ENCODE peak calls at places on chromosomes 11 and 22, in seven cellular contexts. P is endothelial cell; O is effector memory CD8-positive, alpha-beta T cell; D is frontal cortex; B is stimulated activated CD8-positive, alpha-beta memory T cell treated with anti-CD3 and anti-CD28 coated beads, Interleukin-7, amount 100 ng/mL, for 24 hours; I is thoracic aorta; G is neuronal stem cell. Z is an unnamed sample.

GRCh38 chr11:76667856-76668255 is 2.7 kb downstream of the LRRC32 start:
- DNase-seq in P (no peak), O (no peak), D (no peak), B (no peak), I (no peak), G (no peak), Z (no peak)

GRCh38 chr11:30960387-30960992 is 374.3 kb upstream of the MPPED2 start:
- DNase-seq in P (no peak), O (no peak), D (no peak), B (no peak), I (no peak), G (peak; percentile 36), Z (no peak)

GRCh38 chr22:50192825-50193204 is 7.1 kb downstream of the TRABD start:
- DNase-seq in P (no peak), O (no peak), D (no peak), B (no peak), I (no peak), G (no peak), Z (no peak)

GRCh38 chr11:1116104-1116503 is 41.4 kb downstream of the MUC2 start:
- DNase-seq in P (no peak), O (no peak), D (no peak), B (no peak), I (no peak), G (no peak), Z (no peak)

GRCh38 chr22:38133331-38133730 is 22.8 kb upstream of the BAIAP2L2 start:
- DNase-seq in P (no peak), O (no peak), D (no peak), B (no peak), I (no peak), G (no peak), Z (no peak)

GRCh38 chr22:24106385-24107381 is 74.6 kb upstream of the SUSD2 start:
- DNase-seq in P (no peak), O (peak; percentile 29), D (no peak), B (no peak), I (no peak), G (no peak), Z (no peak)

GRCh38 chr11:6474806-6475500 is 1.2 kb upstream of the TRIM3 start:
- DNase-seq in P (no peak), O (no peak), D (no peak), B (no peak), I (no peak), G (no peak), Z (no peak)

GRCh38 chr11:128448981-128449713 is 138.2 kb downstream of the ETS1 start:
- DNase-seq in P (no peak), O (no peak), D (no peak), B (no peak), I (no peak), G (no peak), Z (no peak)

GRCh38 chr22:44363214-44363979 is 50.6 kb upstream of the SHISAL1 start:
- DNase-seq in P (no peak), O (no peak), D (no peak), B (no peak), I (peak; percentile 81), G (no peak), Z (peak; percentile 79)

GRCh38 chr11:15523576-15523975 is 408.9 kb downstream of the INSC start:
- DNase-seq in P (no peak), O (no peak), D (no peak), B (no peak), I (no peak), G (no peak), Z (no peak)

GRCh38 chr11:56911312-56911711 is 77.4 kb upstream of the OR5AK2 start:
- DNase-seq in P (no peak), O (no peak), D (no peak), B (no peak), I (no peak), G (no peak), Z (no peak)

GRCh38 chr22:17941501-17942406 is 82.6 kb downstream of the MICAL3 start:
- DNase-seq in P (no peak), O (no peak), D (no peak), B (no peak), I (no peak), G (no peak), Z (no peak)

GRCh38 chr11:67492801-67493547 is 10.1 kb downstream of the AIP start:
- DNase-seq in P (no peak), O (no peak), D (peak; percentile 30), B (no peak), I (no peak), G (no peak), Z (no peak)

GRCh38 chr11:6703247-6704063 is 20.3 kb upstream of the MRPL17 start:
- DNase-seq in P (peak; percentile 62), O (no peak), D (peak; percentile 47), B (no peak), I (no peak), G (peak; percentile 27), Z (no peak)

GRCh38 chr22:28051787-28052356 is 132.8 kb upstream of the PITPNB start:
- DNase-seq in P (peak; percentile 79), O (no peak), D (no peak), B (peak; percentile 5), I (no peak), G (peak; percentile 77), Z (peak; percentile 62)

GRCh38 chr22:33921576-33922181 is 1.4 kb upstream of the LARGE1 start:
- DNase-seq in P (peak; percentile 68), O (no peak), D (peak; percentile 58), B (no peak), I (no peak), G (peak; percentile 86), Z (no peak)

GRCh38 chr11:88410056-88410455 is 72.5 kb upstream of the CTSC start:
- DNase-seq in P (no peak), O (no peak), D (no peak), B (no peak), I (no peak), G (no peak), Z (no peak)

GRCh38 chr11:64926689-64927088 is 2.2 kb downstream of the PPP2R5B start:
- DNase-seq in P (no peak), O (no peak), D (no peak), B (no peak), I (no peak), G (no peak), Z (no peak)

GRCh38 chr11:19055016-19055415 is 5.5 kb downstream of the MRGPRX2 start:
- DNase-seq in P (no peak), O (no peak), D (no peak), B (no peak), I (no peak), G (no peak), Z (no peak)

GRCh38 chr11:116110802-116111201 is 606.6 kb upstream of the CADM1 start:
- DNase-seq in P (no peak), O (no peak), D (no peak), B (no peak), I (no peak), G (no peak), Z (no peak)

GRCh38 chr11:95922099-95922498 is 1.8 kb downstream of the MTMR2 start:
- DNase-seq in P (no peak), O (no peak), D (no peak), B (no peak), I (no peak), G (no peak), Z (no peak)